ENCODE peak calls at places on chromosomes 6 and 20, in seven cellular contexts. Z is CD8-positive, alpha-beta memory T cell; S is PC-3; C is ELR; P is NCI-H1092 treated with DMSO at 0.1 percent for 48 hours; K is HT-29; V is colonic mucosa. J is an unnamed sample.

GRCh38 chr20:56406910-56407309 is 5.2 kb upstream of the CASS4 start:
- DNase-seq in V (no peak), S (no peak), C (no peak), Z (no peak), K (no peak), P (no peak), J (no peak)

GRCh38 chr6:3353939-3354338 is 95.2 kb downstream of the PSMG4 start:
- DNase-seq in K (no peak), C (no peak), P (no peak), S (no peak), V (no peak), Z (no peak), J (no peak)

GRCh38 chr6:143595256-143596036 is 82.3 kb upstream of the PHACTR2 start:
- DNase-seq in P (no peak), S (no peak), C (no peak), Z (no peak), V (no peak), K (no peak), J (no peak)

GRCh38 chr6:105929626-105930025 is 156.5 kb upstream of the PRDM1 start:
- DNase-seq in K (no peak), Z (no peak), C (no peak), S (no peak), P (no peak), V (no peak), J (no peak)

GRCh38 chr20:23195635-23196034 is 109.5 kb upstream of the CD93 start:
- DNase-seq in P (no peak), Z (no peak), S (no peak), K (no peak), C (no peak), V (no peak), J (no peak)

GRCh38 chr6:3209114-3210023 is 18.1 kb downstream of the TUBB2B start:
- DNase-seq in K (peak), S (peak), P (no peak), C (peak), V (peak), Z (no peak), J (peak)

GRCh38 chr20:43853174-43853803 is 61.4 kb upstream of the TOX2 start:
- DNase-seq in S (peak), V (no peak), C (peak), K (no peak), Z (no peak), P (no peak), J (no peak)

GRCh38 chr6:16684896-16685554 is 76.2 kb downstream of the ATXN1 start:
- DNase-seq in K (no peak), P (no peak), Z (no peak), V (no peak), C (peak), S (peak), J (no peak)

GRCh38 chr6:112947507-112947906 is 600.4 kb downstream of the RFPL4B start:
- DNase-seq in C (no peak), S (no peak), Z (no peak), V (no peak), P (no peak), K (no peak), J (no peak)

GRCh38 chr6:6596929-6597328 is 8.4 kb downstream of the LY86 start:
- DNase-seq in S (no peak), V (no peak), C (no peak), K (no peak), Z (no peak), P (no peak), J (no peak)